ENCODE peak calls at places on chromosomes 3 and 15, in five cellular contexts. I is GM12878; V is GM23248; O is naive thymus-derived CD4-positive, alpha-beta T cell; F is stomach. A is an unnamed sample.
A peak's percentile ranks its signal among the peaks of the same experiment; 100 is the strongest.

GRCh38 chr15:77036537-77037474 is 34.1 kb downstream of the TSPAN3 start:
- DNase-seq in F (peak; percentile 24), I (no peak), O (no peak), V (no peak), A (no peak)

GRCh38 chr3:18751514-18751913 is 326.4 kb upstream of the SATB1 start:
- DNase-seq in I (no peak), O (no peak), F (no peak), V (no peak), A (no peak)

GRCh38 chr3:146589899-146590508 is 15.1 kb downstream of the PLSCR5 start:
- DNase-seq in O (no peak), F (no peak), I (no peak), V (peak; percentile 73), A (peak; percentile 43)

GRCh38 chr3:72123908-72124441 is 339.0 kb upstream of the PROK2 start:
- DNase-seq in I (peak; percentile 19), V (peak; percentile 85), F (peak; percentile 47), O (no peak), A (peak; percentile 31)

GRCh38 chr3:172530566-172530965 is 7.3 kb upstream of the TNFSF10 start:
- DNase-seq in O (peak; percentile 34), F (no peak), V (peak; percentile 23), I (no peak), A (no peak)

GRCh38 chr15:38746211-38746610 is 181.6 kb upstream of the RASGRP1 start:
- DNase-seq in V (peak; percentile 65), I (no peak), O (no peak), F (no peak), A (no peak)

GRCh38 chr3:139284221-139284620 is 59.6 kb upstream of the MRPS22 start:
- DNase-seq in O (no peak), F (no peak), I (no peak), V (peak; percentile 91), A (no peak)

GRCh38 chr3:54891540-54891897 is 36.3 kb downstream of the LRTM1 start:
- DNase-seq in V (peak; percentile 99), F (peak; percentile 64), I (no peak), O (no peak), A (peak; percentile 90)

GRCh38 chr3:78994174-78995027 is 773.4 kb downstream of the ROBO1 start:
- DNase-seq in F (no peak), O (no peak), V (no peak), I (no peak), A (peak; percentile 4)

GRCh38 chr3:143975549-143976152 is 4.0 kb downstream of the DIPK2A start:
- DNase-seq in V (peak; percentile 72), I (no peak), O (no peak), F (no peak), A (peak; percentile 30)

GRCh38 chr3:63274359-63274758 is 3.7 kb upstream of the SYNPR start:
- DNase-seq in O (no peak), F (no peak), I (no peak), V (no peak), A (no peak)

GRCh38 chr3:63279442-63279841 is 1.3 kb downstream of the SYNPR start:
- DNase-seq in V (no peak), F (no peak), I (no peak), O (no peak), A (no peak)

GRCh38 chr3:63279000-63279366 is 875 bp downstream of the SYNPR start:
- DNase-seq in I (no peak), O (no peak), F (no peak), V (peak; percentile 53), A (no peak)

GRCh38 chr3:63278171-63278999 is at the start of gene SYNPR:
- DNase-seq in F (no peak), V (no peak), I (no peak), O (no peak), A (no peak)
- H3K4me3 ChIP-seq in F (no peak within 1 kb of the TSS), V (no peak within 1 kb of the TSS), I (no peak within 1 kb of the TSS), O (no peak within 1 kb of the TSS), A (no peak within 1 kb of the TSS)

DNA sequence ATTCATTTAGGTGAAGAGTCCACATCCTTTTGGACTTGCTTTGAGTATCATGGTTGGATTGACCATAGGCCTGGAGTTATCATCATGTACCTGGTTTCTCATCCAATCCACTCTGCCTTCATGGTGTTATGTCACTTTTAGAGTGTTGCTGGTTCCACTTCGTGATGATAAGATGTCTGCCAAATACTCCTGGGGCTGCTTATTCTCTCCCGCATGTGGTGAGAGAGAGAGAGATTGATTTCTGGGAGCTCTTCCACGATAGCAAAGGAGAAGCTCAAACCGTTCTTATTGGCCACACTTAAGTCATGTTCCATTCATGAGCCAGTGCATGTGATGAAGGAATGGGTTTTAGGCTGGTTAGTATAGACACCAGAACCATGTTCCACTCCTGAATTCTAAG is 47.6 kb downstream of the MITF start:
- DNase-seq in I (no peak), V (no peak), F (no peak), O (no peak), A (no peak)
- H3K27ac ChIP-seq in I (no peak overlapping the region), V (peak overlapping the region; percentile 27), F (no peak overlapping the region), O (no peak overlapping the region), A (no peak overlapping the region)

DNA sequence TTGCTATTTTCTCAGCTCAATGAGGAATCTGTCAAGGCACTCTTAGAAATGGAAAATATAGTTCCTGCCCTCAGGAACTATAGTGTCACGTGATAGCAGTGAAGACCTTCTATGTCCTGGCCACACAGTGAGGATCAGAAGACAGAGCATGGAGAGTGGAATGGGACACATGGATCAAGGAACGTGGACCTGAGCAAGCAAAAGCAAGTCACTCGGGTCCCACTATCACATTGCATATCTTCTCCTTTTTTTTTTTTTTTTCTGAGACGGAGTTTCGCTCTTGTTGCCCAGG is 21.2 kb downstream of the SMAD3 start:
- DNase-seq in O (no peak), I (no peak), F (no peak), V (no peak), A (no peak)
- H3K4me1 ChIP-seq in O (peaks cover 72% of the 10 kb centered on the region), I (peaks cover 83% of the 10 kb centered on the region), F (peaks cover 94% of the 10 kb centered on the region), V (peaks cover 70% of the 10 kb centered on the region), A (peaks cover 46% of the 10 kb centered on the region)

DNA sequence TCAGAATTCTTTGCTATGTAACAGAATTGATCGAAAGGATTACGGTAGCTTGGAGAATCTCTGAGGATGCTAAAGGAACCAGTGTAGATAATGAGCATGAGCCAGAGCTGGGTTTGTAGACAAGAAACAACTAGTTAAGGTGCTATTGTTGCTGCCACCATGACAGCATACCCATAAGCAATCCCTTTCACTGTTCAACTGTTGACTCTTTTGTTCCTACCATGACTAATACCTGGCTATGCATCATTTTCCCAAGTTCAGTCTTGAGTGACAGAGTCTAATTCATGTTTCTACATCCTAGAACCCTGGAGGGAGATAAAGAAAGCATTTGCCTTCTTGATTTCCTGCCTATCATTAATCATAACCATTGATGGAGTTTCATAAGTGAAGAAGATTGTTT is 600.3 kb downstream of the OTOL1 start:
- DNase-seq in V (peak; percentile 1), I (no peak), O (no peak), F (no peak), A (no peak)
- H3K4me3 ChIP-seq in V (no peak overlapping the region), I (no peak overlapping the region), O (no peak overlapping the region), F (no peak overlapping the region), A (no peak overlapping the region)

GRCh38 chr15:74171965-74172541 is 1.5 kb upstream of the ISLR start:
- DNase-seq in I (no peak), V (no peak), O (no peak), F (no peak), A (peak; percentile 6)
- H3K27ac ChIP-seq in I (no peak overlapping the region), V (no peak overlapping the region), O (no peak overlapping the region), F (peak overlapping the region; percentile 22), A (peak overlapping the region; percentile 67)

GRCh38 chr3:15289661-15290060 is 42.7 kb downstream of the SH3BP5 start:
- DNase-seq in F (no peak), O (no peak), I (no peak), V (no peak), A (no peak)

GRCh38 chr3:15286022-15286421 is 46.4 kb downstream of the SH3BP5 start:
- DNase-seq in V (no peak), O (no peak), I (no peak), F (no peak), A (no peak)

GRCh38 chr3:15290731-15291130 is 41.7 kb downstream of the SH3BP5 start:
- DNase-seq in F (no peak), O (no peak), I (no peak), V (no peak), A (no peak)

GRCh38 chr3:15288331-15288726 is 44.1 kb downstream of the SH3BP5 start:
- DNase-seq in V (no peak), F (no peak), O (no peak), I (no peak), A (no peak)

GRCh38 chr3:15287565-15288330 is 44.6 kb downstream of the SH3BP5 start:
- DNase-seq in F (peak; percentile 43), V (peak; percentile 89), I (no peak), O (no peak), A (no peak)
- H3K4me1 ChIP-seq in F (peaks cover 13% of the 10 kb centered on the region), V (peaks cover 10% of the 10 kb centered on the region), I (peaks cover 50% of the 10 kb centered on the region), O (peaks cover 57% of the 10 kb centered on the region), A (peaks cover 4% of the 10 kb centered on the region)

A was measured in small intestine.